ENCODE peak calls at places on chromosome 6, in four cellular contexts. P is H9, I is neuronal stem cell, D is mesendoderm. U is an unnamed sample.

GRCh38 chr6:136016228-136017225 is 165.0 kb downstream of the PDE7B start:
- DNase-seq in P (peak; percentile 31), I (no peak), D (peak; percentile 46), U (no peak)

GRCh38 chr6:52416629-52417151 is 3.5 kb upstream of the EFHC1 start:
- DNase-seq in P (no peak), I (peak; percentile 69), D (peak; percentile 88), U (peak; percentile 79)

GRCh38 chr6:113854531-113855499 is 2.3 kb upstream of the MARCKS start:
- DNase-seq in P (peak; percentile 93), I (peak; percentile 87), D (peak; percentile 89), U (peak; percentile 90)

GRCh38 chr6:96499781-96500180 is 21.8 kb upstream of the UFL1 start:
- DNase-seq in P (no peak), I (no peak), D (no peak), U (no peak)

GRCh38 chr6:168061269-168062210 is 17.5 kb downstream of the FRMD1 start:
- DNase-seq in P (no peak), I (no peak), D (no peak), U (no peak)

GRCh38 chr6:166940643-166941068 is 15.7 kb downstream of the RNASET2 start:
- DNase-seq in P (no peak), I (no peak), D (no peak), U (no peak)

GRCh38 chr6:40733290-40733689 is 146.1 kb upstream of the LRFN2 start:
- DNase-seq in P (no peak), I (no peak), D (peak; percentile 68), U (peak; percentile 19)

GRCh38 chr6:100171533-100172321 is 177.7 kb upstream of the MCHR2 start:
- DNase-seq in P (no peak), I (no peak), D (no peak), U (no peak)

GRCh38 chr6:96939019-96939805 is 14.7 kb downstream of the KLHL32 start:
- DNase-seq in P (no peak), I (no peak), D (peak; percentile 5), U (peak; percentile 64)

DNA sequence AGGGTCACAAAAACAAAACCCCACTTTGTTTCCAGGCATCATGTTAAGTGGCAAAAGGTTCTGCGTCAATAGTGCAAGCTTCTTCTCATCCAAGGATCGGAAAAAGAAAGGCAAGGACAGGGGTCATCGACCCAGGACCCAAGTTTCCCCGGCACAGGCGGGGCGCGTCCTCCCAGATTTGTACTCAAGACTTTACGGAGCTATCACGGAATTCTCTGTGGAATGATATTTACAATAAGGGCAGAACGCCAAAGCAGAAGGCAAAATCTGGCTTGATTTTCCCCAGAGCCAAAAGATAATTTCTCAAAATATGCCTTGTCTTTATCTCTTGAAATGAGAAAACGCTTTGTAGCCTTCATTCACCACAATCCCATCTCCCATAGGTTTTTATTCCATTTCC is 25.4 kb downstream of the PDE10A start:
- DNase-seq in P (no peak), I (no peak), D (no peak), U (no peak)
- H3K23ac ChIP-seq in P (no peak overlapping the region), I (no peak overlapping the region), D (no peak overlapping the region), U (no peak overlapping the region)

DNA sequence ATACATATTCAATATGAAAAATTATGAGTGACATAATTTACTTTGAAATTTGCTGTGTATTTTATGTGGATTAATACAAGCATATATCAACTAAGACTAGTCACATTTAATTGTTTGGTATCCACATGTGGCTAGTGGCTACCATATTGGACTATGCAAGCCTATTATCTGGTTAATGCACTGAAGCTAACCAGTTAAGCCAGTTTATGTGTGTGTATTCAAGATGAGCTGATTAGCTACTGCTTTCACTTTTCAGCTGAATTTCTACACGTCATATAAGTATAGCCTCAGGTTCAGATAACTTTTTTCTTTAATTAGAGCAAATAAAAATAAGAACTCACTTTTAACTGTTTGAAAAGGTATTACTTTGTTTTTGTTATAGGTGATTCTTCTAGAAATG is 903.7 kb downstream of the TFAP2A start:
- DNase-seq in P (no peak), I (no peak), D (no peak), U (no peak)
- H3K23ac ChIP-seq in P (no peak overlapping the region), I (no peak overlapping the region), D (no peak overlapping the region), U (no peak overlapping the region)

GRCh38 chr6:15264902-15265761 is 19.3 kb downstream of the JARID2 start:
- DNase-seq in P (no peak), I (peak; percentile 52), D (no peak), U (peak; percentile 72)

GRCh38 chr6:15267221-15267620 is 21.4 kb downstream of the JARID2 start:
- DNase-seq in P (no peak), I (no peak), D (peak; percentile 73), U (no peak)

GRCh38 chr6:15264412-15264811 is 18.5 kb downstream of the JARID2 start:
- DNase-seq in P (no peak), I (no peak), D (no peak), U (no peak)

GRCh38 chr6:15266423-15266996 is 20.6 kb downstream of the JARID2 start:
- DNase-seq in P (no peak), I (no peak), D (peak; percentile 81), U (peak; percentile 60)

DNA sequence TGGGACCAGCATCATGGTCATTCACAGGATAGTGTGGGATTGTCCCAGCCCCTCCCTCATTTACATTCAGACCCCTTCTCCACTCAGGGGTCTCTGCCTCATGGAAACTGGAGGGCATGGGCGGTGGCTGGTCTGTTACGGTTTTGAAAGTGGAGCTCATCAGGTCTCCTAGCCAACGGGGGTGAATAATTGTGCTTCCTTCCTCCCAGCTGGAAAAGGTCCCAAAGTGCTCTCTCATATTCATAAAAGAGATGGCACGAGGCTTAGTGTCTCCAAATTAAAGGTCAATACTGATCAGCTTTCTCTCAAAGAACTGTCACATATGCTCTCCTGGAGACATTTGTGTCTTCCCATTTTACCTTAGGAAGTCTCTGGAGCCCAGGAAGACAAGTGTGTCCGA is 19.9 kb downstream of the JARID2 start:
- DNase-seq in P (no peak), I (no peak), D (no peak), U (no peak)
- H3K23ac ChIP-seq in P (no peak overlapping the region), I (no peak overlapping the region), D (no peak overlapping the region), U (no peak overlapping the region)

GRCh38 chr6:144007455-144007778 is 642 bp downstream of the PLAGL1 start:
- DNase-seq in P (no peak), I (no peak), D (no peak), U (peak; percentile 22)

GRCh38 chr6:144012534-144012933 is 4.5 kb upstream of the PLAGL1 start:
- DNase-seq in P (no peak), I (no peak), D (no peak), U (no peak)

GRCh38 chr6:144008501-144009245 is 614 bp upstream of the PLAGL1 start:
- DNase-seq in P (peak; percentile 67), I (no peak), D (peak; percentile 26), U (no peak)

GRCh38 chr6:144006731-144007454 is 1.2 kb downstream of the PLAGL1 start:
- DNase-seq in P (no peak), I (no peak), D (peak; percentile 19), U (peak; percentile 65)

DNA sequence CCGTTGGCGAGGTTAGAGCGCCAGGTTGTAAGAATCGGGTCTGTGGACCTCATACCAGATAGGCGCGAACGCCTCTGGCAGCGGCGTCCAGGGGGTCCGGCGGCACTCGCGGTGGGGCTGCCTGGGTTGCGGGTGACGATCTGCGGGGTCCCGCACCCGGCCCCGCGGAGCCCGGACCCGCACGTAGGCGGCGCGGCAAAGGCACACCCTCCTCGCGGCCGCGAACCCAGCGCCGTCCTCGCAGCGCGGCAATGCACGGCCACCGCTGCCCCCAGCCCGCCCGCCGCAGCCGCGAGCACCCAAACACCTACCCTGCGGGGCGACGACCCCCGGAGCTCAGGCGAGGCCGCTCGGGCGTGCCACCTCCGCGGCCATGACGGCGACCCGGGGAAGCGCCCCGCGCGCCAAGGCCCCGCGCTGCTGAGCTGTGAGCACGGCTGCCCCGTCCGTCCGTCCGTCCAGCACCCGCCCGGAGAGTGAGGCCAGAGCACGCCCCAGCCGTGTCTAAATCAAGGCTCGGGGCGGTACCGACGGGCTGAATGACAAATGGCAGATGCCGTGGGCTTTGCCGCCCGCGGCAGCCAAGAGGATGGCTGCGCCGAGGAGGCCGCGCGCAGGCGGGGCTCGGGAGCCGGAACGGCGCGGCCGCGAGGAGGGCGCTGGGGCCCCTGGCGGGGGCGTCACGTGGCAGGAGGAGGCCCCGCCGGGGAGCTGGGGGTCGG is at the start of gene PLAGL1:
- DNase-seq in P (peak; percentile 35), I (peak; percentile 12), D (peak; percentile 42), U (peak; percentile 73)
- H3K23ac ChIP-seq in P (no peak within 1 kb of the TSS), I (no peak within 1 kb of the TSS), D (no peak within 1 kb of the TSS), U (no peak within 1 kb of the TSS)

U was measured in mesenchymal stem cell.